ENCODE peak calls at places on chromosome 11, in five cellular contexts. Y is A549, A is GM12865, X is progenitor cell of endocrine pancreas, M is neural crest cell. W is an unnamed sample.

GRCh38 chr11:32829680-32830412 is at the start of gene PRRG4:
- DNase-seq in A (peak), X (peak), M (peak), Y (peak), W (peak)

GRCh38 chr11:86192858-86193257 is 51.7 kb upstream of the EED start:
- DNase-seq in M (no peak), A (no peak), Y (no peak), X (no peak), W (no peak)

GRCh38 chr11:9617960-9618359 is 44.5 kb downstream of the WEE1 start:
- DNase-seq in Y (peak), X (no peak), A (no peak), M (no peak), W (no peak)

GRCh38 chr11:67437082-67437821 is at the start of gene PTPRCAP:
- DNase-seq in Y (no peak), A (peak), M (no peak), X (no peak), W (peak)

GRCh38 chr11:20444537-20444936 is 57.0 kb downstream of the PRMT3 start:
- DNase-seq in X (no peak), M (no peak), A (no peak), Y (no peak), W (no peak)

GRCh38 chr11:63911440-63911839 is 5.5 kb downstream of the RCOR2 start:
- DNase-seq in X (no peak), A (no peak), M (peak), Y (no peak), W (no peak)

GRCh38 chr11:33630936-33631748 is 69.5 kb downstream of the C11orf91 start:
- DNase-seq in A (no peak), Y (no peak), X (no peak), M (no peak), W (no peak)

GRCh38 chr11:8086001-8086479 is 5.0 kb downstream of the TUB start:
- DNase-seq in A (no peak), Y (no peak), M (no peak), X (no peak), W (no peak)

GRCh38 chr11:97814325-97814959 is 1206.3 kb upstream of the CNTN5 start:
- DNase-seq in A (no peak), Y (no peak), M (no peak), X (no peak), W (no peak)

GRCh38 chr11:20112291-20113146 is 47.8 kb downstream of the DBX1 start:
- DNase-seq in M (no peak), A (no peak), X (no peak), Y (peak), W (peak)

GRCh38 chr11:75334976-75335375 is 16.5 kb downstream of the ARRB1 start:
- DNase-seq in X (no peak), A (no peak), M (no peak), Y (no peak), W (no peak)

GRCh38 chr11:124633355-124633754 is 10.7 kb downstream of the TBRG1 start:
- DNase-seq in Y (peak), M (no peak), A (no peak), X (no peak), W (no peak)
- TF ChIP-seq CTCF in Y (peak), M (peak), A (no peak), X (peak), W (no peak)

GRCh38 chr11:72225411-72225951 is 914 bp downstream of the INPPL1 start:
- DNase-seq in A (peak), M (no peak), Y (no peak), X (peak), W (peak)

GRCh38 chr11:72228229-72228843 is 3.8 kb downstream of the INPPL1 start:
- DNase-seq in M (no peak), A (no peak), Y (no peak), X (no peak), W (no peak)

GRCh38 chr11:72227316-72228228 is 3.0 kb downstream of the INPPL1 start:
- DNase-seq in M (no peak), Y (no peak), X (no peak), A (no peak), W (no peak)

GRCh38 chr11:72224587-72225410 is at the start of gene INPPL1:
- DNase-seq in A (peak), X (no peak), M (peak), Y (no peak), W (peak)

GRCh38 chr11:72226701-72227100 is 2.1 kb downstream of the INPPL1 start:
- DNase-seq in Y (no peak), M (no peak), X (no peak), A (no peak), W (no peak)
- TF ChIP-seq CTCF in Y (no peak), M (no peak), X (no peak), A (no peak), W (no peak)

GRCh38 chr11:94767701-94768601 is at the start of gene AMOTL1:
- DNase-seq in Y (peak), A (no peak), X (peak), M (peak), W (peak)
- TF ChIP-seq CTCF in Y (no peak), A (no peak), X (peak), M (no peak), W (no peak)

GRCh38 chr11:65634905-65635731 is 2.8 kb upstream of the SIPA1 start:
- DNase-seq in A (no peak), Y (no peak), M (no peak), X (no peak), W (no peak)

GRCh38 chr11:65636108-65636809 is 1.6 kb upstream of the SIPA1 start:
- DNase-seq in X (no peak), Y (no peak), A (no peak), M (no peak), W (no peak)

GRCh38 chr11:65639623-65640482 is 2.0 kb downstream of the SIPA1 start:
- DNase-seq in X (no peak), M (no peak), Y (no peak), A (peak), W (peak)

GRCh38 chr11:65636810-65637557 is 917 bp upstream of the SIPA1 start:
- DNase-seq in A (no peak), X (no peak), Y (no peak), M (no peak), W (no peak)

GRCh38 chr11:65637794-65638317 is at the start of gene SIPA1:
- DNase-seq in A (peak), M (peak), X (peak), Y (peak), W (peak)
- TF ChIP-seq CTCF in A (peak), M (peak), X (peak), Y (no peak), W (no peak)

GRCh38 chr11:115736146-115736545 is 231.9 kb upstream of the CADM1 start:
- DNase-seq in A (no peak), X (no peak), M (no peak), Y (no peak), W (no peak)
- TF ChIP-seq CTCF in A (no peak), X (no peak), M (no peak), Y (no peak), W (no peak)

GRCh38 chr11:110367571-110367970 is 62.2 kb upstream of the FDX1 start:
- DNase-seq in Y (no peak), A (no peak), M (no peak), X (no peak), W (no peak)
- TF ChIP-seq CTCF in Y (peak), A (no peak), M (peak), X (no peak), W (peak)

DNA sequence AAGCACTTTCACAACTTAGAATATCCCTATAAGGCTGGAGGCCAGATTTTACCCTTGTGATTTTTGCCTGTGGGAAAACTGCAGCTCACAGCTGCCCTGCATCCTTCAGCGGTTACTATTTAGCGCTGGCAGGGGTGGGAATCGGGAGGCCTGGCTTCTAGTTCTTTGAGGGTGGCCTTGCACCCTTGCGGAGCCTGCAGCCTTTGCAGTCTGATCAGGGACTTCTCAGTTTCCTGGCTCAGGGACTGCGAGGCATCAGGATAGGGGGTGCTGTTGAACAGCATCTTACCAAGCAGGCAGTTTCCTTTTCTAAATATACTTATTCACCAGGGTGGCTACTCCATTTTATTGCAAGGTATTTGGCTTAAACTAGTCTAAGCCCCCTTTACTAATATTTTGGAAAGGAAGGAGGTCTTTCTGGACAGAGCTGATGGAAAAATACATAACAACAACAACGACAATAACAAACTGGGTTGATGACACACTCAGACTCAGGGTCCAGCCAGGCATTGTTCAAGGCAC is 2.9 kb upstream of the APOA1 start:
- DNase-seq in X (no peak), M (no peak), Y (no peak), A (peak), W (no peak)
- TF ChIP-seq CTCF in X (no peak), M (no peak), Y (no peak), A (peak), W (no peak)

GRCh38 chr11:1457856-1458255 is 28.7 kb downstream of the MOB2 start:
- DNase-seq in A (no peak), M (no peak), X (no peak), Y (no peak), W (no peak)

GRCh38 chr11:1459739-1460395 is 26.7 kb downstream of the MOB2 start:
- DNase-seq in X (no peak), A (no peak), M (no peak), Y (no peak), W (no peak)

GRCh38 chr11:1459219-1459575 is 27.4 kb downstream of the MOB2 start:
- DNase-seq in Y (no peak), X (no peak), A (no peak), M (no peak), W (no peak)

GRCh38 chr11:1457326-1457680 is 29.3 kb downstream of the MOB2 start:
- DNase-seq in M (no peak), A (no peak), X (no peak), Y (no peak), W (no peak)

DNA sequence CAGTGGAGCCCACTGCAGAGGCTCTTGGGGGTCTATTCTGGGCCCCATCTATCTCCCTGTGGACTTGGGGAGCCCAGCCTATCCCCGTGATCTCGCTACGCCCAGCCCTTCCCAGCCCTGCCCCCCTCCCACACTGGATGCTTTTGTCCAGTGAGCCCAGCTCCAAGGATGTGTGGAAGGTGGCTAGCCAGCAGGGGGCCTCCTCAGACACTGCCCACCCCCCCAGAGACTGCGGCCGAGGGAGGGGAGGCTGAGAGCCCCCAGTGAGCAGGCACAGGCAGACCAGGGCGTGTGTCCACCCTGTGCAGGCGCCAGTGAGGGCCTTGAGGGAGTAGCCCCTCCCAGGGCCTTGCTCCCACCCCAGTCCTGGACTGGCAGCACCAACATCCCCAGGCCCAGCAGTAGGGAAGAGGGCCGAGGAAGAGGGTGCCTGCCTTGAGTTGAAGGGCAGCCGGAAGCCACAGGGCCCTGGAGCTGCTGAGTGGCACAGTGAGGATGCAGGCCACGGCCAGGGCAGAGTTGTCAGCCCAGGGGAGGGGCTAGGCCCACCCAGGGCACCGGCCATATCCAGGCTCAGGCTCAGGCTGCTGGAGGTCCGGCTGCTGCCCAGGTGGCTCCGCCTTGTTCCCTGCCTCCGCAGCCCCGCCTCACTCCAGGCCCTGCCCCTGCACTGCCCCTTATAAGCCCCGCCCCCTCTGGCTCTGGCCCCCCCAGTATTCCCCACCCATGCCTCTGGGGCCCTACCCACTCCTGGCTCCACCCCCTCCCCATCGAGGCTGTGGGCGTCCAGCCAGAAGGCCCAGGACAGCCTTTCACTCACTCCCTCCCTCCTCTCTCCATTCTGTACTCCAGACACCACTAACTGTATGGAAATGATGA is 28.0 kb downstream of the MOB2 start:
- DNase-seq in Y (peak), M (no peak), A (no peak), X (no peak), W (peak)
- TF ChIP-seq CTCF in Y (peak), M (peak), A (no peak), X (no peak), W (peak)

DNA sequence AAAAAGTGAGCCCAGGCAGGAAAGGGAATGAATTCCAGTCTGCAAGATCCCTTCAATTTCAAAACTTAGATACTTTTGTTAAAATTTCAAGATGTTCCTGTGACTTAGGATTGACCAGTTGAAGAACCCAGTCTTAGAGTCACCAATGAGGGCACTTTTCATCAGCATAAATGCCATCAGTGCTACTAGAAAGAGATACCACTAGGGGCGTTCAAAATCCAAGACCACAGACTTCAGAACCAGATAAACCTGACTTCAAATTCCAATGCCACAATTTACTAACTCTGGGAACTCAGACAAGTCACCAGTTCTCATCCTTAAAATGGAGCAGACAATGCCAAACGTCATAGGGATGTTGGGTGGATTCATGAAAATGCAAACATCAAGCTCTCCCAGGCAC is 523.2 kb downstream of the BUD13 start:
- DNase-seq in X (no peak), M (no peak), A (no peak), Y (no peak), W (no peak)
- TF ChIP-seq CTCF in X (no peak), M (peak), A (peak), Y (no peak), W (no peak)

GRCh38 chr11:41498726-41499125 is 39.3 kb upstream of the LRRC4C start:
- DNase-seq in X (no peak), Y (peak), A (peak), M (no peak), W (no peak)
- TF ChIP-seq CTCF in X (peak), Y (no peak), A (peak), M (peak), W (no peak)